ENCODE peak calls at places on chromosomes 7 and 10, in five cellular contexts. V is heart left ventricle, U is esophagus squamous epithelium, G is K562, A is transverse colon. S is an unnamed sample.

GRCh38 chr10:95391570-95392249 is 100.9 kb upstream of the PDLIM1 start:
- DNase-seq in V (no peak), U (no peak), G (peak; percentile 46), A (no peak), S (no peak)

GRCh38 chr7:111384065-111384891 is 178.0 kb downstream of the IMMP2L start:
- DNase-seq in V (no peak), U (no peak), G (no peak), A (no peak), S (no peak)

GRCh38 chr10:55058800-55059199 is 257.8 kb upstream of the PCDH15 start:
- DNase-seq in V (no peak), U (no peak), G (no peak), A (no peak), S (no peak)

GRCh38 chr10:99808285-99808684 is 25.8 kb downstream of the ABCC2 start:
- DNase-seq in V (no peak), U (no peak), G (no peak), A (no peak), S (no peak)

GRCh38 chr10:75433216-75433615 is 1.8 kb downstream of the LRMDA start:
- DNase-seq in V (no peak), U (no peak), G (no peak), A (no peak), S (no peak)

GRCh38 chr7:118306771-118307170 is 82.3 kb downstream of the ANKRD7 start:
- DNase-seq in V (no peak), U (no peak), G (no peak), A (no peak), S (no peak)

GRCh38 chr10:3774814-3775670 is 10.0 kb downstream of the KLF6 start:
- DNase-seq in V (no peak), U (no peak), G (peak; percentile 69), A (peak; percentile 47), S (no peak)

GRCh38 chr7:99459087-99459486 is 6.9 kb downstream of the ATP5MF start:
- DNase-seq in V (no peak), U (no peak), G (peak; percentile 68), A (no peak), S (no peak)

GRCh38 chr10:48445932-48446331 is 139.5 kb downstream of the MAPK8 start:
- DNase-seq in V (no peak), U (no peak), G (no peak), A (no peak), S (no peak)

GRCh38 chr7:55096318-55096717 is 77.5 kb downstream of the EGFR start:
- DNase-seq in V (no peak), U (no peak), G (no peak), A (no peak), S (no peak)

GRCh38 chr7:25669954-25670841 is 441.9 kb upstream of the NPVF start:
- DNase-seq in V (no peak), U (no peak), G (no peak), A (peak; percentile 24), S (no peak)

GRCh38 chr7:54764861-54765260 is 5.8 kb upstream of the SEC61G start:
- DNase-seq in V (no peak), U (no peak), G (no peak), A (no peak), S (no peak)

GRCh38 chr10:47406870-47407648 is 23.0 kb upstream of the ZNF488 start:
- DNase-seq in V (no peak), U (no peak), G (peak; percentile 89), A (no peak), S (peak; percentile 85)

GRCh38 chr7:30335763-30336487 is 51.5 kb downstream of the ZNRF2 start:
- DNase-seq in V (no peak), U (no peak), G (no peak), A (no peak), S (no peak)
- H3K4me1 ChIP-seq in V (peaks cover 5% of the 10 kb centered on the region), U (no peaks in the 10 kb centered on the region), G (peaks cover 2% of the 10 kb centered on the region), A (peaks cover 14% of the 10 kb centered on the region), S (peaks cover 16% of the 10 kb centered on the region)

GRCh38 chr10:97334370-97335175 is at the start of gene FRAT2:
- DNase-seq in V (peak; percentile 96), U (peak; percentile 54), G (peak; percentile 90), A (peak; percentile 94), S (peak; percentile 87)

GRCh38 chr10:97333601-97334369 is 744 bp downstream of the FRAT2 start:
- DNase-seq in V (peak; percentile 81), U (no peak), G (peak; percentile 64), A (peak; percentile 61), S (no peak)

GRCh38 chr10:97332586-97333350 is 1.8 kb downstream of the FRAT2 start:
- DNase-seq in V (no peak), U (no peak), G (peak; percentile 77), A (peak; percentile 59), S (no peak)

GRCh38 chr10:97335188-97335619 is 675 bp upstream of the FRAT2 start:
- DNase-seq in V (no peak), U (no peak), G (no peak), A (peak; percentile 19), S (no peak)

DNA sequence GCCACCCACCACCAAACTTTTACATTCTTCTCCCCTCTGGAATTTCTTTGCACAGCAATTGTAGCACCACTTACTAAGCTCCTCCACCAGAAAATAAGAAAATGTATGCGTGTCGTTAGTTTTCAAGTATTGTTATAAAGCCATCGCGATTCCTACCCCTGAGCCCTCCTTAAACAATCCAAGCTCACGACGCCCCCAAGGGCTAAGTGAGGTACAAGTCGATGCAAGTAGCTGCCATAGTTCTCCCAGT is 1.3 kb downstream of the FRAT2 start:
- DNase-seq in V (no peak), U (no peak), G (peak; percentile 69), A (no peak), S (no peak)
- H3K4me1 ChIP-seq in V (peaks cover 48% of the 10 kb centered on the region), U (peaks cover 25% of the 10 kb centered on the region), G (peaks cover 24% of the 10 kb centered on the region), A (peaks cover 49% of the 10 kb centered on the region), S (peaks cover 12% of the 10 kb centered on the region)

GRCh38 chr7:150959739-150960734 is 18.1 kb downstream of the KCNH2 start:
- DNase-seq in V (peak; percentile 25), U (no peak), G (peak; percentile 96), A (no peak), S (no peak)

GRCh38 chr7:150963707-150964559 is 14.2 kb downstream of the KCNH2 start:
- DNase-seq in V (peak; percentile 51), U (no peak), G (peak; percentile 75), A (no peak), S (no peak)

GRCh38 chr7:150962743-150963399 is 15.2 kb downstream of the KCNH2 start:
- DNase-seq in V (peak; percentile 82), U (no peak), G (peak; percentile 90), A (peak; percentile 60), S (no peak)

GRCh38 chr7:150961510-150962284 is 16.4 kb downstream of the KCNH2 start:
- DNase-seq in V (peak; percentile 59), U (no peak), G (peak; percentile 92), A (no peak), S (no peak)

DNA sequence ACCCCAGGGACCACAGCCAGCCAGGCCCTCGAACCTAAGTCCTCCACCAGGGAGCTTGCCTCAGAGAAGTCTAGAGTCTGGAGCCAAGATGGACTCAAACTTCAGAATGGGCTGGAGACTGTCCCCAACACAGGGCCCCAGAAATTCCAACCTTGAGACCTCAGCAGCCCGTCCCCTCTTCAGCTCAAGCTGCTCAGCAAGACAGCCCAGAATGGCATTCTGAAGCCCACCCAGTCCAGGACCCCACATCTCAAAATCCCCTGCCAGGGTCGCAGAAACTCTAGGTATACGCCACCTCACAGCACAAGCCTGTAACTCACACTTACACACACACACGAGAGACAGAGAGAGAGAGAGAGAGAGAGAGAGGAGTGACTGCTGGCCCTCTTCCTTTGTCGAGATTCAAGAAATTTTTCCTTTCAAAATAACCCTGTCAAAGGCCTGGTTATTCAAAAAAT is 15.8 kb downstream of the KCNH2 start:
- DNase-seq in V (no peak), U (no peak), G (no peak), A (no peak), S (no peak)
- H3K4me1 ChIP-seq in V (peaks cover 52% of the 10 kb centered on the region), U (no peaks in the 10 kb centered on the region), G (peaks cover 81% of the 10 kb centered on the region), A (peaks cover 12% of the 10 kb centered on the region), S (no peaks in the 10 kb centered on the region)

DNA sequence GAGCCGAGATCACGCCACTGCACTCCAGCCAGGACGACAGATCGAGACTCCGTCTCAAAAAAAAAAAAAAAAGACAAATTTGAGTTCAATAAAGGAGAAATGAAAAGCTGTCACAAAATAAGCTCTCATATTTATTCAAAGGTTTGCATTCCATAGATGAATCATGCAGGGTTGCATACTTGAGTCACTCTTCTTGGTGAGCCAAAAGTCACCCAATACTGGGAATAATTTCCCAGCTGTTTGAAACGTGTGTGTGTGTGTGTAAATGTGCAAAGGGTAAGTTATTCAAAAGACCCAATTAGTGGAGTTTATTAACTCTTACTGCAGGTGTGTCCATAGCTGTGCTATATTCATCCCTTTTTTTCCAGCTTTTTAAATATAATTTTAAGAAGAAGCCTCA is 297.7 kb downstream of the CCDC3 start:
- DNase-seq in V (no peak), U (no peak), G (no peak), A (no peak), S (no peak)
- H3K4me1 ChIP-seq in V (peaks cover 29% of the 10 kb centered on the region), U (peaks cover 35% of the 10 kb centered on the region), G (no peaks in the 10 kb centered on the region), A (peaks cover 42% of the 10 kb centered on the region), S (peaks cover 81% of the 10 kb centered on the region)

GRCh38 chr7:30309302-30309701 is 24.9 kb downstream of the ZNRF2 start:
- DNase-seq in V (no peak), U (no peak), G (no peak), A (no peak), S (no peak)

GRCh38 chr7:30308392-30308791 is 24.0 kb downstream of the ZNRF2 start:
- DNase-seq in V (no peak), U (no peak), G (no peak), A (no peak), S (no peak)

GRCh38 chr7:30312186-30312585 is 27.8 kb downstream of the ZNRF2 start:
- DNase-seq in V (no peak), U (no peak), G (no peak), A (no peak), S (no peak)

GRCh38 chr7:30310674-30311362 is 26.4 kb downstream of the ZNRF2 start:
- DNase-seq in V (no peak), U (no peak), G (no peak), A (no peak), S (no peak)

GRCh38 chr7:30309842-30310435 is 25.5 kb downstream of the ZNRF2 start:
- DNase-seq in V (no peak), U (no peak), G (no peak), A (no peak), S (no peak)
- H3K4me1 ChIP-seq in V (peaks cover 10% of the 10 kb centered on the region), U (no peaks in the 10 kb centered on the region), G (peaks cover 9% of the 10 kb centered on the region), A (peaks cover 38% of the 10 kb centered on the region), S (peaks cover 29% of the 10 kb centered on the region)

DNA sequence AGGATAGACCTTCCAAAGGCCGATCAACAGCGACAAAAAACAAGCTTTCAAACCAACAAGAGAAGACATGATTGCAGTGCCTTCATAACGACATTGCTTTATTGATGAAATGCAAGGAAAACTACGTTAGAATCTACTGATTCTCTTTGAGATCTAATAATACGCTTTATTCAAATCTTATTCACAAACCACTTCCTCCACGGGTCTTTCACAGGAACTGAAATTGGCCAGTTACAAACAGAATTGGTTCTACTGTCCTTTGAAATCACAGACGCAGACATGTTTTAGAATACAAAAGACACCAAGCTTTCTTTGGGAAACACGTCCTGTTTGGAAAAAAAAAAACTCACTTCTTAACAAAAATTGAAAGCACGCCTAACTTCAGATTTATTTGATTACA is 74.7 kb upstream of the SEPHS1 start:
- DNase-seq in V (no peak), U (no peak), G (no peak), A (no peak), S (no peak)
- H3K4me1 ChIP-seq in V (no peaks in the 10 kb centered on the region), U (no peaks in the 10 kb centered on the region), G (peaks cover 4% of the 10 kb centered on the region), A (no peaks in the 10 kb centered on the region), S (no peaks in the 10 kb centered on the region)

DNA sequence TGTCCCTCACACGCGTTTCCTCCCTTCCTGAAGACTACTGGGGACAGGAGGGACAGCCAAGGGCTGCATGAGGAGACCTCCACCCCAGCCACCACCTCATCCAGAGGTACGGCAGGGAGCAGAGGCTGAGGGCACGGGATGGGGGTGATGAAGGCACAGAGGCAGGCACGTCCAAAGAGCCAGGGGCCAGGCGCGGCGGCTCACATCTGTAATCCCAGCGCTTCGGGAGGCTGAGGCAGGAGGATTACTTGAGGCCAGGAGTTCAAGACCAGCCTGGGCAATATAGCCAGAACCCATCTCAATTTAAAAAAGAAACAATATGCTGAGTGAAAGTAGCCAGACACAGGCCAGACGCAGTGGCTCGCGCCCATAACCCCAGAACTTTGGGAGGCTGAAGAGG is 3.3 kb downstream of the MICALL2 start:
- DNase-seq in V (no peak), U (no peak), G (no peak), A (no peak), S (no peak)
- H3K4me1 ChIP-seq in V (peaks cover 62% of the 10 kb centered on the region), U (peaks cover 74% of the 10 kb centered on the region), G (peaks cover 19% of the 10 kb centered on the region), A (peaks cover 57% of the 10 kb centered on the region), S (peaks cover 28% of the 10 kb centered on the region)

S was measured in RWPE2.